ENCODE peak calls at places on chromosomes 1 and 21, in ten cellular contexts. One of them, this sample, is unnamed. For H3K4me1, the result is how much of the 10 kb centered on the place peaks cover.

GRCh38 chr1:19035356-19036048 is 79.0 kb upstream of the IFFO2 start:
- DNase-seq in heart left ventricle: no peak
- DNase-seq in uterus: no peak
- DNase-seq in suprapubic skin: peak
- DNase-seq in tibial nerve: no peak
- DNase-seq in IMR-90: no peak
- DNase-seq in stomach: no peak
- DNase-seq in A549: no peak
- DNase-seq in body of pancreas: no peak
- DNase-seq in esophagus muscularis mucosa: no peak
- DNase-seq in this sample: no peak

GRCh38 chr1:69700770-69701169 is 133.0 kb downstream of the LRRC7 start:
- DNase-seq in heart left ventricle: no peak
- DNase-seq in uterus: no peak
- DNase-seq in suprapubic skin: no peak
- DNase-seq in tibial nerve: no peak
- DNase-seq in IMR-90: peak
- DNase-seq in stomach: no peak
- DNase-seq in A549: no peak
- DNase-seq in body of pancreas: no peak
- DNase-seq in esophagus muscularis mucosa: no peak
- DNase-seq in this sample: no peak

GRCh38 chr1:176271572-176271971 is 64.5 kb upstream of the COP1 start:
- DNase-seq in heart left ventricle: no peak
- DNase-seq in uterus: no peak
- DNase-seq in suprapubic skin: no peak
- DNase-seq in tibial nerve: no peak
- DNase-seq in IMR-90: no peak
- DNase-seq in stomach: no peak
- DNase-seq in A549: no peak
- DNase-seq in body of pancreas: no peak
- DNase-seq in esophagus muscularis mucosa: no peak
- DNase-seq in this sample: no peak

GRCh38 chr1:40024671-40025070 is 15.9 kb upstream of the CAP1 start:
- DNase-seq in heart left ventricle: no peak
- DNase-seq in uterus: no peak
- DNase-seq in suprapubic skin: no peak
- DNase-seq in tibial nerve: no peak
- DNase-seq in IMR-90: no peak
- DNase-seq in stomach: no peak
- DNase-seq in A549: no peak
- DNase-seq in body of pancreas: no peak
- DNase-seq in esophagus muscularis mucosa: no peak
- DNase-seq in this sample: no peak

GRCh38 chr1:218485241-218485928 is 140.2 kb downstream of the TGFB2 start:
- DNase-seq in heart left ventricle: no peak
- DNase-seq in uterus: no peak
- DNase-seq in suprapubic skin: no peak
- DNase-seq in tibial nerve: no peak
- DNase-seq in IMR-90: peak
- DNase-seq in stomach: no peak
- DNase-seq in A549: no peak
- DNase-seq in body of pancreas: no peak
- DNase-seq in esophagus muscularis mucosa: no peak
- DNase-seq in this sample: no peak

GRCh38 chr1:18348354-18348753 is 132.4 kb upstream of the KLHDC7A start:
- DNase-seq in heart left ventricle: no peak
- DNase-seq in uterus: no peak
- DNase-seq in suprapubic skin: no peak
- DNase-seq in tibial nerve: no peak
- DNase-seq in IMR-90: no peak
- DNase-seq in stomach: no peak
- DNase-seq in A549: no peak
- DNase-seq in body of pancreas: no peak
- DNase-seq in esophagus muscularis mucosa: no peak
- DNase-seq in this sample: no peak

GRCh38 chr1:33569331-33569730 is 96.9 kb downstream of the ZSCAN20 start:
- DNase-seq in heart left ventricle: no peak
- DNase-seq in uterus: no peak
- DNase-seq in suprapubic skin: no peak
- DNase-seq in tibial nerve: no peak
- DNase-seq in IMR-90: no peak
- DNase-seq in stomach: no peak
- DNase-seq in A549: no peak
- DNase-seq in body of pancreas: no peak
- DNase-seq in esophagus muscularis mucosa: no peak
- DNase-seq in this sample: no peak

GRCh38 chr1:67921725-67922489 is 88.6 kb upstream of the GNG12 start:
- DNase-seq in heart left ventricle: no peak
- DNase-seq in uterus: no peak
- DNase-seq in suprapubic skin: no peak
- DNase-seq in tibial nerve: no peak
- DNase-seq in IMR-90: peak
- DNase-seq in stomach: no peak
- DNase-seq in A549: no peak
- DNase-seq in body of pancreas: no peak
- DNase-seq in esophagus muscularis mucosa: no peak
- DNase-seq in this sample: no peak

GRCh38 chr1:208595745-208596144 is 351.6 kb upstream of the PLXNA2 start:
- DNase-seq in heart left ventricle: no peak
- DNase-seq in uterus: peak
- DNase-seq in suprapubic skin: no peak
- DNase-seq in tibial nerve: no peak
- DNase-seq in IMR-90: peak
- DNase-seq in stomach: no peak
- DNase-seq in A549: no peak
- DNase-seq in body of pancreas: no peak
- DNase-seq in esophagus muscularis mucosa: peak
- DNase-seq in this sample: peak

GRCh38 chr1:193884848-193885558 is 698.6 kb upstream of the B3GALT2 start:
- DNase-seq in heart left ventricle: no peak
- DNase-seq in uterus: no peak
- DNase-seq in suprapubic skin: no peak
- DNase-seq in tibial nerve: no peak
- DNase-seq in IMR-90: no peak
- DNase-seq in stomach: no peak
- DNase-seq in A549: no peak
- DNase-seq in body of pancreas: no peak
- DNase-seq in esophagus muscularis mucosa: no peak
- DNase-seq in this sample: no peak

DNA sequence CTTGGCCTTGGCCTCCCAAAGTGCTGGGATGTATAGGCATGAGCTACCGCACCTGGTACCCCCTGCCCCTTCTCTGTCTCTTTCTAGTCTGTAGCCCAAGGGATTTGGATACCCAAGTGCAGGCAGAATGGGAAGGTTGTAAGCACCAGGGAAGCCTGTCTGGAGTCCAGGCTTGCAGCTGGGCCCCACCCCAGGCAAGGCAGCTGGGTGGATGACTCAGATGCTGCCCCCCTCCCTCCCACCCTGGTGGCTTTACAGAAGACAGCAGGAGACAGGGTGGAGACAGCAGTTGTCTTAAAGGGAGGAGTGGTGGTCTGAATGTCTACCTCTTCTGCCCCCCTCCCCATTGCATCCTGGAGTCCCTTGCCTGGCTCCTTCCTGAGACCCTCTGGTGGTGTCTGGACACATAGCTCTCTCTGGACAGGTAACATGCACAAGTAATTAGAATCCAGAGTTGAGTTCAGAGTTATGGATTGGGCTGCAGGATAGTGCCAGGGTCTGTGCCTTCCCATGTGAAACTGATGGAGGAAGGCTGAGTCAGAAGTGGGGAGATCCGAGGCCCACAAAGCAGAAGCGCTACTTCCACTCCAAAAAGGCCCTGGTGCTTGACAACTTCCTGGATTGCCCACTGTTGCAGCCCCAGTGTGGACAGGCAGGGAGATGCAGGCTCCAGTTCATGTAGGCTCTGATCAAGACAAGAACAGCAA is 5.1 kb downstream of the LMNA start:
- DNase-seq in heart left ventricle: peak
- DNase-seq in uterus: peak
- DNase-seq in suprapubic skin: no peak
- DNase-seq in tibial nerve: no peak
- DNase-seq in IMR-90: peak
- DNase-seq in stomach: no peak
- DNase-seq in A549: no peak
- DNase-seq in body of pancreas: peak
- DNase-seq in esophagus muscularis mucosa: no peak
- DNase-seq in this sample: peak
- H3K4me1 ChIP-seq in heart left ventricle: under half
- H3K4me1 ChIP-seq in uterus: under half
- H3K4me1 ChIP-seq in suprapubic skin: half or more
- H3K4me1 ChIP-seq in tibial nerve: half or more
- H3K4me1 ChIP-seq in IMR-90: under half
- H3K4me1 ChIP-seq in stomach: half or more
- H3K4me1 ChIP-seq in A549: half or more
- H3K4me1 ChIP-seq in body of pancreas: half or more
- H3K4me1 ChIP-seq in esophagus muscularis mucosa: half or more
- H3K4me1 ChIP-seq in this sample: half or more

DNA sequence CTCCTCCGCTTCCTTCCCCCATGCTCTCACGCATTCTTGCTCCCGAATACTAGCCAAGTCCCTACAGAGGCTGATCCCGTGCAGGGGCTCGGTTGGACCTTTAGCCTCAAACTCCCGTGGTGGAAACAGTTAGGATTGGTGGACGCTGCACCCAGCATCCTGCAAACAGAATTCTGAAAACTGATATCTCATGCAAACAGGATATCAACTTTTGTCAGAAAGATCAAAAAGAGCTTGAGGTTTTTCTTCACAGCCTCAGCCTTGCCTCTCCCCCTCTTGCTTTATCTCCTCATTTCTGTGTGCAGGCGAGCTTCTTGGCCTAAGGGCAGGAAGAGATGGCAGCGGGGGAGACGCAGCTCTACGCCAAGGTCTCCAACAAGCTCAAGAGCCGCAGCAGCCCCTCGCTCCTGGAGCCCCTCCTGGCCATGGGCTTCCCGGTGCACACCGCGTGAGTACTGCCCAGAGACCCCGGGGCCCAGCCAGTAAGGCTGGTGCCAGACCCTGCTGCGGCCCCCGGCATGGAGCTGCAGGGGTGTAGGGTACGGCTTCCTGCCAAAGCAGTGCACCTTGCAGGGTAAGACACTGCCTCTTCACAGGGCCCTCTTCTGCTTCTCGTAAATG is at the start of gene UBASH3A:
- DNase-seq in heart left ventricle: no peak
- DNase-seq in uterus: no peak
- DNase-seq in suprapubic skin: no peak
- DNase-seq in tibial nerve: no peak
- DNase-seq in IMR-90: no peak
- DNase-seq in stomach: no peak
- DNase-seq in A549: no peak
- DNase-seq in body of pancreas: no peak
- DNase-seq in esophagus muscularis mucosa: no peak
- DNase-seq in this sample: no peak
- TF ChIP-seq POLR2A in heart left ventricle: no peak
- TF ChIP-seq POLR2A in uterus: no peak
- TF ChIP-seq POLR2A in suprapubic skin: no peak
- TF ChIP-seq POLR2A in tibial nerve: no peak
- TF ChIP-seq POLR2A in IMR-90: no peak
- TF ChIP-seq POLR2A in stomach: no peak
- TF ChIP-seq POLR2A in A549: no peak
- TF ChIP-seq POLR2A in body of pancreas: no peak
- TF ChIP-seq POLR2A in esophagus muscularis mucosa: no peak
- TF ChIP-seq POLR2A in this sample: no peak

GRCh38 chr1:17212009-17212408 is 7.1 kb downstream of the PADI1 start:
- DNase-seq in heart left ventricle: no peak
- DNase-seq in uterus: no peak
- DNase-seq in suprapubic skin: no peak
- DNase-seq in tibial nerve: no peak
- DNase-seq in IMR-90: no peak
- DNase-seq in stomach: peak
- DNase-seq in A549: no peak
- DNase-seq in body of pancreas: peak
- DNase-seq in esophagus muscularis mucosa: no peak
- DNase-seq in this sample: no peak

GRCh38 chr1:17215545-17215890 is 10.6 kb downstream of the PADI1 start:
- DNase-seq in heart left ventricle: no peak
- DNase-seq in uterus: no peak
- DNase-seq in suprapubic skin: no peak
- DNase-seq in tibial nerve: no peak
- DNase-seq in IMR-90: no peak
- DNase-seq in stomach: no peak
- DNase-seq in A549: no peak
- DNase-seq in body of pancreas: no peak
- DNase-seq in esophagus muscularis mucosa: no peak
- DNase-seq in this sample: no peak

GRCh38 chr1:17214876-17215544 is 10.1 kb downstream of the PADI1 start:
- DNase-seq in heart left ventricle: no peak
- DNase-seq in uterus: no peak
- DNase-seq in suprapubic skin: no peak
- DNase-seq in tibial nerve: no peak
- DNase-seq in IMR-90: no peak
- DNase-seq in stomach: no peak
- DNase-seq in A549: no peak
- DNase-seq in body of pancreas: no peak
- DNase-seq in esophagus muscularis mucosa: no peak
- DNase-seq in this sample: no peak

GRCh38 chr1:17212487-17213121 is 7.7 kb downstream of the PADI1 start:
- DNase-seq in heart left ventricle: no peak
- DNase-seq in uterus: no peak
- DNase-seq in suprapubic skin: no peak
- DNase-seq in tibial nerve: no peak
- DNase-seq in IMR-90: peak
- DNase-seq in stomach: peak
- DNase-seq in A549: no peak
- DNase-seq in body of pancreas: peak
- DNase-seq in esophagus muscularis mucosa: no peak
- DNase-seq in this sample: no peak

GRCh38 chr1:17213433-17214148 is 8.7 kb downstream of the PADI1 start:
- DNase-seq in heart left ventricle: no peak
- DNase-seq in uterus: no peak
- DNase-seq in suprapubic skin: no peak
- DNase-seq in tibial nerve: no peak
- DNase-seq in IMR-90: no peak
- DNase-seq in stomach: no peak
- DNase-seq in A549: no peak
- DNase-seq in body of pancreas: no peak
- DNase-seq in esophagus muscularis mucosa: no peak
- DNase-seq in this sample: no peak
- H3K4me1 ChIP-seq in heart left ventricle: under half
- H3K4me1 ChIP-seq in uterus: under half
- H3K4me1 ChIP-seq in suprapubic skin: under half
- H3K4me1 ChIP-seq in tibial nerve: under half
- H3K4me1 ChIP-seq in IMR-90: under half
- H3K4me1 ChIP-seq in stomach: under half
- H3K4me1 ChIP-seq in A549: under half
- H3K4me1 ChIP-seq in body of pancreas: under half
- H3K4me1 ChIP-seq in esophagus muscularis mucosa: under half
- H3K4me1 ChIP-seq in this sample: under half

DNA sequence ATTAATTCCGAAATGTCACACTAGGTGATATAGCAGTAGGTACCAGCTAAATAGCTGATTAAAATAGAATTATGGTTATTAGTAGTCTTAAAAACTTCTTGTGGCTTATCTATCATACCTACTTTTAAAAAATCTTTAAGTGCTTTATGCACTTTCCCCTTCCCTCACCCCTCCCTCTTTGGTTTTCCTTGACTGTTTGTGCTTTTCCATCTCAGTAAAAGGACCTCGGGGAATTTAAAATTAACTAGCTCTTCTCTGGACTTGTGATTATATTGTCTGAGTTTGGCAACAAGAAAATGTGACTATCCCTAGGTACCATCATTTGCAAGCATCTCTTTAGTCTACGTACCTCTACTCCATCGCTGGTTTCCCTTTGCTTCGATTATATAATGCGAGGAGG is 11.2 kb downstream of the COX20 start:
- DNase-seq in heart left ventricle: no peak
- DNase-seq in uterus: no peak
- DNase-seq in suprapubic skin: no peak
- DNase-seq in tibial nerve: no peak
- DNase-seq in IMR-90: no peak
- DNase-seq in stomach: no peak
- DNase-seq in A549: no peak
- DNase-seq in body of pancreas: no peak
- DNase-seq in esophagus muscularis mucosa: no peak
- DNase-seq in this sample: no peak
- TF ChIP-seq POLR2A in heart left ventricle: no peak
- TF ChIP-seq POLR2A in uterus: no peak
- TF ChIP-seq POLR2A in suprapubic skin: no peak
- TF ChIP-seq POLR2A in tibial nerve: no peak
- TF ChIP-seq POLR2A in IMR-90: no peak
- TF ChIP-seq POLR2A in stomach: no peak
- TF ChIP-seq POLR2A in A549: no peak
- TF ChIP-seq POLR2A in body of pancreas: no peak
- TF ChIP-seq POLR2A in esophagus muscularis mucosa: no peak
- TF ChIP-seq POLR2A in this sample: no peak

This sample was measured in adrenal gland.